ENCODE peak calls at places on chromosomes 5 and 9, in eight cellular contexts. One of them, this sample, is unnamed.

GRCh38 chr5:33470544-33470943 is 29.8 kb downstream of the TARS1 start:
- DNase-seq in CD8-positive, alpha-beta T cell: no peak
- DNase-seq in AG08396: peak
- DNase-seq in NCI-H187 treated with DMSO at 0.1 percent for 48 hours: no peak
- DNase-seq in left cardiac atrium: no peak
- DNase-seq in fibroblast of pulmonary artery: peak
- DNase-seq in KBM-7: peak
- DNase-seq in fibroblast of lung: peak
- DNase-seq in this sample: no peak

GRCh38 chr9:133169102-133169501 is 5.4 kb upstream of the GBGT1 start:
- DNase-seq in CD8-positive, alpha-beta T cell: no peak
- DNase-seq in AG08396: no peak
- DNase-seq in NCI-H187 treated with DMSO at 0.1 percent for 48 hours: no peak
- DNase-seq in left cardiac atrium: no peak
- DNase-seq in fibroblast of pulmonary artery: no peak
- DNase-seq in KBM-7: no peak
- DNase-seq in fibroblast of lung: no peak
- DNase-seq in this sample: no peak

GRCh38 chr5:168653611-168654010 is 74.4 kb upstream of the PANK3 start:
- DNase-seq in CD8-positive, alpha-beta T cell: no peak
- DNase-seq in AG08396: no peak
- DNase-seq in NCI-H187 treated with DMSO at 0.1 percent for 48 hours: no peak
- DNase-seq in left cardiac atrium: no peak
- DNase-seq in fibroblast of pulmonary artery: no peak
- DNase-seq in KBM-7: no peak
- DNase-seq in fibroblast of lung: no peak
- DNase-seq in this sample: no peak

GRCh38 chr9:76729980-76730737 is 34.1 kb upstream of the PCA3 start:
- DNase-seq in CD8-positive, alpha-beta T cell: no peak
- DNase-seq in AG08396: no peak
- DNase-seq in NCI-H187 treated with DMSO at 0.1 percent for 48 hours: no peak
- DNase-seq in left cardiac atrium: no peak
- DNase-seq in fibroblast of pulmonary artery: no peak
- DNase-seq in KBM-7: no peak
- DNase-seq in fibroblast of lung: no peak
- DNase-seq in this sample: no peak

GRCh38 chr9:88400021-88400420 is 11.8 kb downstream of the SPIN1 start:
- DNase-seq in CD8-positive, alpha-beta T cell: no peak
- DNase-seq in AG08396: peak
- DNase-seq in NCI-H187 treated with DMSO at 0.1 percent for 48 hours: no peak
- DNase-seq in left cardiac atrium: no peak
- DNase-seq in fibroblast of pulmonary artery: peak
- DNase-seq in KBM-7: no peak
- DNase-seq in fibroblast of lung: peak
- DNase-seq in this sample: no peak

GRCh38 chr9:136268318-136268717 is 22.7 kb upstream of the QSOX2 start:
- DNase-seq in CD8-positive, alpha-beta T cell: no peak
- DNase-seq in AG08396: no peak
- DNase-seq in NCI-H187 treated with DMSO at 0.1 percent for 48 hours: no peak
- DNase-seq in left cardiac atrium: no peak
- DNase-seq in fibroblast of pulmonary artery: no peak
- DNase-seq in KBM-7: no peak
- DNase-seq in fibroblast of lung: peak
- DNase-seq in this sample: no peak

GRCh38 chr5:146878471-146879172 is at the start of gene PPP2R2B:
- DNase-seq in CD8-positive, alpha-beta T cell: peak
- DNase-seq in AG08396: peak
- DNase-seq in NCI-H187 treated with DMSO at 0.1 percent for 48 hours: peak
- DNase-seq in left cardiac atrium: peak
- DNase-seq in fibroblast of pulmonary artery: peak
- DNase-seq in KBM-7: no peak
- DNase-seq in fibroblast of lung: peak
- DNase-seq in this sample: no peak

GRCh38 chr5:44681906-44682305 is 126.8 kb upstream of the MRPS30 start:
- DNase-seq in CD8-positive, alpha-beta T cell: no peak
- DNase-seq in AG08396: no peak
- DNase-seq in NCI-H187 treated with DMSO at 0.1 percent for 48 hours: no peak
- DNase-seq in left cardiac atrium: no peak
- DNase-seq in fibroblast of pulmonary artery: no peak
- DNase-seq in KBM-7: no peak
- DNase-seq in fibroblast of lung: no peak
- DNase-seq in this sample: no peak

GRCh38 chr5:125232779-125233230 is 486.4 kb upstream of the ZNF608 start:
- DNase-seq in CD8-positive, alpha-beta T cell: no peak
- DNase-seq in AG08396: peak
- DNase-seq in NCI-H187 treated with DMSO at 0.1 percent for 48 hours: no peak
- DNase-seq in left cardiac atrium: no peak
- DNase-seq in fibroblast of pulmonary artery: peak
- DNase-seq in KBM-7: no peak
- DNase-seq in fibroblast of lung: peak
- DNase-seq in this sample: no peak

GRCh38 chr9:121640076-121640475 is 11.4 kb upstream of the DAB2IP start:
- DNase-seq in CD8-positive, alpha-beta T cell: no peak
- DNase-seq in AG08396: peak
- DNase-seq in NCI-H187 treated with DMSO at 0.1 percent for 48 hours: no peak
- DNase-seq in left cardiac atrium: peak
- DNase-seq in fibroblast of pulmonary artery: peak
- DNase-seq in KBM-7: peak
- DNase-seq in fibroblast of lung: no peak
- DNase-seq in this sample: no peak

GRCh38 chr9:129575818-129576217 is 45.1 kb downstream of the C9orf50 start:
- DNase-seq in CD8-positive, alpha-beta T cell: no peak
- DNase-seq in AG08396: no peak
- DNase-seq in NCI-H187 treated with DMSO at 0.1 percent for 48 hours: no peak
- DNase-seq in left cardiac atrium: no peak
- DNase-seq in fibroblast of pulmonary artery: peak
- DNase-seq in KBM-7: no peak
- DNase-seq in fibroblast of lung: no peak
- DNase-seq in this sample: no peak

GRCh38 chr5:2196989-2197531 is 314.3 kb upstream of the IRX4 start:
- DNase-seq in CD8-positive, alpha-beta T cell: no peak
- DNase-seq in AG08396: no peak
- DNase-seq in NCI-H187 treated with DMSO at 0.1 percent for 48 hours: no peak
- DNase-seq in left cardiac atrium: no peak
- DNase-seq in fibroblast of pulmonary artery: no peak
- DNase-seq in KBM-7: no peak
- DNase-seq in fibroblast of lung: no peak
- DNase-seq in this sample: no peak